ENCODE peak calls at places on chromosomes 4 and X, in nine cellular contexts. N, L, S, Q, X, J, O, M and E are unnamed samples.
A peak's percentile ranks its signal among the peaks of the same experiment; 100 is the strongest.

GRCh38 chr4:170049793-170050192 is 23.6 kb upstream of the MFAP3L start:
- DNase-seq in N (no peak), L (no peak), S (no peak), Q (no peak), X (no peak), J (no peak), O (no peak), M (no peak), E (no peak)

GRCh38 chrX:152638443-152638904 is 779 bp downstream of the GABRQ start:
- DNase-seq in N (no peak), L (no peak), S (no peak), Q (no peak), X (no peak), J (no peak), O (no peak), M (no peak), E (no peak)

GRCh38 chr4:6953751-6954380 is 44.2 kb downstream of the TBC1D14 start:
- DNase-seq in N (no peak), L (no peak), S (no peak), Q (no peak), X (peak; percentile 96), J (no peak), O (no peak), M (no peak), E (no peak)

GRCh38 chr4:145819246-145820181 is 119.1 kb downstream of the ZNF827 start:
- DNase-seq in N (peak; percentile 7), L (no peak), S (no peak), Q (no peak), X (no peak), J (no peak), O (no peak), M (no peak), E (peak; percentile 54)

GRCh38 chrX:48021026-48021900 is 14.5 kb downstream of the SPACA5 start:
- DNase-seq in N (peak; percentile 76), L (peak; percentile 76), S (peak; percentile 82), Q (peak; percentile 78), X (peak; percentile 88), J (peak; percentile 49), O (no peak), M (peak; percentile 56), E (peak; percentile 69)

GRCh38 chr4:156923525-156923924 is 48.1 kb downstream of the PDGFC start:
- DNase-seq in N (no peak), L (no peak), S (no peak), Q (no peak), X (no peak), J (no peak), O (no peak), M (no peak), E (no peak)

GRCh38 chr4:107780665-107781064 is 44.1 kb upstream of the SGMS2 start:
- DNase-seq in N (no peak), L (no peak), S (peak; percentile 34), Q (no peak), X (no peak), J (no peak), O (no peak), M (no peak), E (no peak)

GRCh38 chrX:130125090-130125489 is 14.8 kb upstream of the ELF4 start:
- DNase-seq in N (no peak), L (no peak), S (no peak), Q (no peak), X (no peak), J (no peak), O (no peak), M (no peak), E (peak; percentile 10)

GRCh38 chr4:88999392-88999791 is 57.6 kb downstream of the FAM13A start:
- DNase-seq in N (no peak), L (no peak), S (no peak), Q (no peak), X (no peak), J (no peak), O (no peak), M (no peak), E (no peak)

GRCh38 chr4:168098257-168098717 is 6.0 kb downstream of the ANXA10 start:
- DNase-seq in N (no peak), L (no peak), S (no peak), Q (no peak), X (no peak), J (no peak), O (no peak), M (no peak), E (no peak)